ENCODE peak calls at places on chromosome 15, in five cellular contexts. P is astrocyte of the spinal cord; C is thyroid gland; B is CD4-positive, alpha-beta memory T cell; L is thoracic aorta. V is an unnamed sample.

GRCh38 chr15:33506781-33507180 is 196.0 kb downstream of the RYR3 start:
- DNase-seq in L (no peak), C (no peak), B (no peak), P (no peak), V (no peak)

GRCh38 chr15:45205192-45205591 is 17.4 kb upstream of the SHF start:
- DNase-seq in L (no peak), B (peak), P (peak), C (peak), V (peak)

GRCh38 chr15:66170042-66170441 is 83.5 kb downstream of the MEGF11 start:
- DNase-seq in C (no peak), P (no peak), B (no peak), L (no peak), V (no peak)

GRCh38 chr15:59371458-59372351 is 966 bp downstream of the MYO1E start:
- DNase-seq in B (no peak), P (no peak), L (no peak), C (peak), V (no peak)

GRCh38 chr15:79724312-79724711 is 172.5 kb downstream of the MTHFS start:
- DNase-seq in C (no peak), P (peak), B (no peak), L (no peak), V (no peak)

GRCh38 chr15:39153718-39154117 is 427.2 kb upstream of the THBS1 start:
- DNase-seq in B (no peak), C (peak), L (no peak), P (no peak), V (no peak)

GRCh38 chr15:98903377-98904018 is 104.1 kb downstream of the PGPEP1L start:
- DNase-seq in B (no peak), C (no peak), P (peak), L (no peak), V (no peak)

GRCh38 chr15:101578443-101578894 is 73.7 kb downstream of the TM2D3 start:
- DNase-seq in C (no peak), L (no peak), P (no peak), B (no peak), V (peak)

GRCh38 chr15:25783607-25784131 is 79.5 kb downstream of the ATP10A start:
- DNase-seq in L (no peak), P (peak), B (no peak), C (no peak), V (no peak)

GRCh38 chr15:35953424-35953823 is 407.5 kb upstream of the DPH6 start:
- DNase-seq in L (no peak), B (no peak), P (no peak), C (no peak), V (no peak)

GRCh38 chr15:60871731-60872130 is 357.4 kb downstream of the RORA start:
- DNase-seq in L (no peak), B (no peak), P (no peak), C (no peak), V (no peak)

GRCh38 chr15:91408476-91409076 is 308.5 kb downstream of the SV2B start:
- DNase-seq in C (no peak), P (no peak), B (no peak), L (no peak), V (no peak)

GRCh38 chr15:87858651-87859050 is 397.9 kb downstream of the NTRK3 start:
- DNase-seq in L (no peak), C (no peak), B (no peak), P (no peak), V (peak)

GRCh38 chr15:69629631-69630161 is 177.1 kb downstream of the RPLP1 start:
- DNase-seq in C (no peak), L (no peak), B (no peak), P (no peak), V (no peak)

GRCh38 chr15:77038312-77039216 is 32.3 kb downstream of the TSPAN3 start:
- DNase-seq in B (no peak), P (no peak), C (no peak), L (no peak), V (no peak)

GRCh38 chr15:96037584-96037983 is 292.9 kb upstream of the NR2F2 start:
- DNase-seq in C (no peak), P (peak), B (no peak), L (no peak), V (no peak)

GRCh38 chr15:98292442-98293240 is 332.1 kb downstream of the ARRDC4 start:
- DNase-seq in P (no peak), C (peak), L (no peak), B (no peak), V (peak)

GRCh38 chr15:72284781-72285180 is 12.4 kb upstream of the PARP6 start:
- DNase-seq in B (no peak), C (no peak), L (no peak), P (no peak), V (no peak)

GRCh38 chr15:37107754-37108724 is 7.7 kb upstream of the MEIS2 start:
- DNase-seq in B (no peak), C (no peak), P (no peak), L (no peak), V (no peak)

GRCh38 chr15:70795311-70795665 is 31.9 kb upstream of the UACA start:
- DNase-seq in C (no peak), P (peak), B (no peak), L (no peak), V (no peak)

GRCh38 chr15:58383876-58384275 is 47.9 kb upstream of the LIPC start:
- DNase-seq in P (no peak), L (no peak), C (no peak), B (no peak), V (no peak)

GRCh38 chr15:29401644-29402043 is 132.0 kb upstream of the NSMCE3 start:
- DNase-seq in B (no peak), P (no peak), L (no peak), C (peak), V (no peak)

GRCh38 chr15:87498545-87498944 is 758.0 kb downstream of the NTRK3 start:
- DNase-seq in C (no peak), B (no peak), P (peak), L (no peak), V (no peak)

GRCh38 chr15:36608166-36608565 is 28.7 kb downstream of the CDIN1 start:
- DNase-seq in B (no peak), P (peak), C (no peak), L (no peak), V (no peak)

GRCh38 chr15:66107070-66107469 is 146.5 kb downstream of the MEGF11 start:
- DNase-seq in P (no peak), L (no peak), C (no peak), B (no peak), V (no peak)

GRCh38 chr15:78524230-78524629 is 16.0 kb upstream of the PSMA4 start:
- DNase-seq in C (no peak), B (no peak), P (no peak), L (no peak), V (no peak)

GRCh38 chr15:89003865-89004725 is 84.2 kb upstream of the ABHD2 start:
- DNase-seq in B (no peak), P (peak), C (peak), L (no peak), V (no peak)

GRCh38 chr15:74136584-74137543 is 6.5 kb downstream of the ISLR2 start:
- DNase-seq in P (no peak), L (no peak), C (no peak), B (no peak), V (no peak)

GRCh38 chr15:75131269-75131643 is 70.4 kb upstream of the C15orf39 start:
- DNase-seq in C (no peak), L (no peak), P (no peak), B (no peak), V (no peak)

GRCh38 chr15:74134387-74135027 is 4.1 kb downstream of the ISLR2 start:
- DNase-seq in B (no peak), C (peak), L (no peak), P (peak), V (no peak)

GRCh38 chr15:86362556-86362955 is 282.9 kb downstream of the AGBL1 start:
- DNase-seq in L (no peak), B (no peak), C (no peak), P (peak), V (no peak)

GRCh38 chr15:59532770-59533379 is 78.7 kb upstream of the GCNT3 start:
- DNase-seq in C (peak), L (no peak), P (peak), B (no peak), V (peak)

GRCh38 chr15:43545426-43545825 is 28.0 kb downstream of the MAP1A start:
- DNase-seq in L (no peak), B (no peak), C (no peak), P (no peak), V (no peak)

GRCh38 chr15:28974142-28974541 is 88.4 kb downstream of the APBA2 start:
- DNase-seq in C (no peak), L (no peak), B (no peak), P (no peak), V (no peak)

DNA sequence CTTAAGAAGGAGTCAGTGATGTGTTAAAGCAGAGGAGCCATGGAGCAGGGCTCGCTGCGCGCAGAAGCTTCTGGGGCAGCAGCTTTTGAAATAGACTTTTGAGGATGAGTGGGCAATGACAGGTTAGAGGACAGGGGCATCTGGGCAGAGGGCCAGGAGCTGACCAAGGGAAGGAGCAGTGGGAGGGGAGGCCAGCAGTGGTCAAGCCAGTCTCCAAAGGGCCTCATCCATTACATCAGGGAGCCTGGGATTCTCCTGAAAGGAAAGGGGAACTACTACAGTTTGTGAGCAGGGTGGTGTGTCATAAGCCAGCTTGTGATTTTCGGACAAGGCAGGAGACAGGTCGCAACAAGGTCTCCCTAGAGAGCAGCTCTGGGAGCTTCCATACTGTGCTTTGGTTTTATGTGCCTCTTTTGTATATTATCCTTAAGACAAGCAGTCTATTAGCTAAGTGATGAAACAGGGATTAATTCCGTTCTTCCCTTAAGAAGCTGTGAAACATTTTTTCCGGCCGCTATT is 46.6 kb downstream of the C2CD4B start:
- DNase-seq in B (no peak), L (no peak), P (no peak), C (no peak), V (no peak)
- H3K4me3 ChIP-seq in B (no peak), L (no peak), P (no peak), C (no peak), V (no peak)

GRCh38 chr15:93088981-93089854 is at the start of gene RGMA:
- DNase-seq in L (no peak), C (peak), P (no peak), B (no peak), V (no peak)

GRCh38 chr15:93087825-93088199 is 1.2 kb downstream of the RGMA start:
- DNase-seq in B (peak), P (peak), L (no peak), C (peak), V (peak)

GRCh38 chr15:93091465-93091864 is 2.5 kb upstream of the RGMA start:
- DNase-seq in L (no peak), C (no peak), P (no peak), B (no peak), V (no peak)

GRCh38 chr15:93088200-93088980 is 621 bp downstream of the RGMA start:
- DNase-seq in C (peak), L (no peak), P (no peak), B (no peak), V (peak)

GRCh38 chr15:93089855-93090305 is 869 bp upstream of the RGMA start:
- DNase-seq in C (no peak), B (no peak), L (no peak), P (no peak), V (no peak)
- H3K4me3 ChIP-seq in C (no peak), B (no peak), L (peak), P (no peak), V (no peak)

DNA sequence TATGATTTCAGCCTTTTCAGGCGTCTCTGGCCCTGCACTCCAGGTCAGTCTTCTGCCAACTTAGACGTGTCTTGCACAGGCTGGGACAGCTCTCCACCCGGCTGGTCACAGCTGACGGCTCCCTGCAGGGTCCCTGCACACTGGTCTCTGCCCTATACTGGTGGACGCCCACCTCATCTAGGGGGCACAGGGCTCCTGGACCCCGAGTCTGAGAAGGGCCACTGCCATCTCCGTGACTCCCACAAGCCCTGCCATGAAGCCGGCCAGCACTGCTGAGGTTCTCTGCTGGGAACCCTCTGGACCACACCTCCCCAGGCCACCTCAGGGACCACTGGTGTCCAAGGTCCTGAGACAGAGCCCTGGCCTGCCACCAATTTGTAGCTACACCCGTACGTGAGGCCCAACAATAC is 40.5 kb downstream of the CYFIP1 start:
- DNase-seq in P (no peak), C (no peak), B (no peak), L (no peak), V (no peak)
- H3K4me3 ChIP-seq in P (no peak), C (no peak), B (no peak), L (no peak), V (no peak)

DNA sequence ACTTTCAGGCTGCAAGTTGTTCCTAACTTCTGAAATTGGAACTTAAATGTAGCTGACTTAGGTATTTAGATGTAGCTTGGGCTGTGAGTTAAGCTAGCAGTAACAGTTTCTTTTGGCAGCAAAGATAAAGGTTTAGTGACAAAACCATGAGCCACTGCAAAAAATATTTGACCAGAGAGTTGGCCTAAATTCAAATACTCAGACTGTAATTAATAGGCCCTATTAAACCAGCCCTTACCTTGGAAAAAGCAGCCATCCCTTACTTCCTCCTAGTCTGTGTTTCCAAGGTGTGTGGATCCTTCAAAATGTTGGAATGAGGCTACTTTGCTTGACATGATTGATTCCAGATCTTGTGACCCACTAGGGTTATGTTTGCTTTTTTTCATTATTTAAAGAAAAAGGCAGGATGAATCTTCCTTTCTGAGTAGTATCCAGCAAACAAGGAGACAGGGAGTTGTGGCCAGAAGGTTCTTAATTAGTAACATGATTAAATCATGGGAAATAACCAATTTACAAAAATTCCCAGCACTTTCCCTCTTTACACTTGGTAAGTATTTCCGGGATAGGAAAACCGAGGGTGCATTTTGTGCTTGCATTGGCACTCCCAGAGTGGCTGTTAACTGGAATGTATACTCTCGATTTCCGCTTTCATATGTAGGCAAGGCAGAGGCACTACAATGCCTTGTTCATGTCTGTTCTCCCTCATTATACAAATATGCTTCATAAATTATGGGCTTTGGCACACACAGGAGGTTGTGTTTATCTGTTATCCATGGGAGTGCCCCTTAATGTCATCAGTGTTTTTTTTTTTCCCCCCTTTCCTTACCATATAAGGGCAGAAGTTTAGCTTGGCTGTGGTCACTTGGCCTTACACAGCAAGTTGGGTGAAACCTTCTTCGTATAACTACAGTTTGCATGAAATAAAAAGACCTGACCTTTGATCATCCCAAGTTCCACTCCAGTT is 8.5 kb downstream of the TPM1 start:
- DNase-seq in C (no peak), L (no peak), B (no peak), P (peak), V (no peak)
- H3K4me3 ChIP-seq in C (no peak), L (peak), B (no peak), P (no peak), V (no peak)

GRCh38 chr15:83574345-83574744 is 79.6 kb upstream of the ADAMTSL3 start:
- DNase-seq in P (no peak), L (no peak), C (no peak), B (no peak), V (no peak)
- H3K4me3 ChIP-seq in P (no peak), L (no peak), C (no peak), B (no peak), V (no peak)

DNA sequence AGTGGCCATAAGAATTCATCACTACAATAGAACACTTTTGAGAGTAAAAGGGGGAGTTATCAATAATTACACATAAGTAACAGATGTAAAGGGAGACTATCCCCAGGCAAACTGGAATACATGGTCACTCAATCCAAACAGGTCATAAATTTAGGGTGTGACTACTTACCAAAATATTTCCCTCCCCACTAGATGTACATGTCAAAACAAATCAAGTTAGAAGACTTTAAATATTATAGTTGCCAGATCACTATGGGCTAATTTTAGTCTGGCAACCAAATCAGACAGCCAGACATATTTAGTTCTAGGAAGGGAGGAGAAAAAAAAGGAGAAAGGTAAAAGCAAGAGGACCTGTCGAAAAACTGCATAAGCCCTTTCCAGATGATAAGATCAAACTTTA is 23.1 kb downstream of the SLC24A5 start:
- DNase-seq in C (no peak), B (no peak), L (no peak), P (no peak), V (no peak)
- H3K4me3 ChIP-seq in C (no peak), B (no peak), L (peak), P (no peak), V (no peak)

V was measured in MM.1S.